ENCODE peak calls at places on chromosomes 11 and 22, in six cellular contexts. I, O, X, D, Z and P are unnamed samples.

GRCh38 chr11:58024601-58025091 is 965 bp downstream of the OR9Q1 start:
- DNase-seq in O (peak; percentile 59), D (no peak), I (no peak), X (peak; percentile 82), Z (no peak), P (no peak)

GRCh38 chr11:95565692-95566091 is 223.9 kb downstream of the FAM76B start:
- DNase-seq in I (no peak), Z (no peak), O (no peak), D (no peak), X (no peak), P (no peak)

GRCh38 chr11:112477929-112478317 is 217.3 kb upstream of the PLET1 start:
- DNase-seq in X (no peak), Z (no peak), D (no peak), O (no peak), I (no peak), P (no peak)

GRCh38 chr11:22065472-22065871 is 127.4 kb upstream of the ANO5 start:
- DNase-seq in Z (no peak), D (no peak), I (no peak), X (no peak), O (no peak), P (no peak)

GRCh38 chr11:122559734-122560382 is 95.7 kb upstream of the UBASH3B start:
- DNase-seq in X (no peak), D (peak; percentile 4), I (peak; percentile 90), Z (no peak), O (no peak), P (no peak)

GRCh38 chr22:18057568-18058209 is 20.1 kb upstream of the PEX26 start:
- DNase-seq in O (peak; percentile 100), I (peak; percentile 85), Z (peak; percentile 75), X (no peak), D (peak; percentile 69), P (peak; percentile 77)

GRCh38 chr11:61974766-61975631 is 7.6 kb upstream of the FTH1 start:
- DNase-seq in D (no peak), X (no peak), Z (no peak), I (peak; percentile 39), O (peak; percentile 46), P (no peak)

GRCh38 chr22:47634342-47634741 is 871.9 kb downstream of the TBC1D22A start:
- DNase-seq in O (no peak), I (no peak), D (no peak), X (no peak), Z (no peak), P (no peak)

GRCh38 chr22:46040471-46041465 is 63.8 kb upstream of the WNT7B start:
- DNase-seq in I (no peak), O (no peak), X (peak; percentile 10), Z (no peak), D (no peak), P (no peak)

GRCh38 chr11:36304349-36304748 is 8.3 kb downstream of the PRR5L start:
- DNase-seq in I (no peak), D (no peak), Z (no peak), O (no peak), X (no peak), P (no peak)

GRCh38 chr11:128179512-128179911 is 407.8 kb downstream of the ETS1 start:
- DNase-seq in O (no peak), Z (no peak), X (no peak), D (no peak), I (no peak), P (no peak)

GRCh38 chr22:50039669-50040458 is 18.2 kb downstream of the TTLL8 start:
- DNase-seq in X (no peak), D (no peak), I (no peak), O (no peak), Z (no peak), P (no peak)

GRCh38 chr22:21445437-21446127 is 21.6 kb upstream of the TMEM191C start:
- DNase-seq in I (no peak), X (no peak), Z (no peak), D (no peak), O (no peak), P (no peak)

GRCh38 chr11:46117842-46118241 is 3.4 kb downstream of the PHF21A start:
- DNase-seq in Z (no peak), I (no peak), X (no peak), O (no peak), D (peak; percentile 33), P (no peak)

GRCh38 chr11:33912405-33913361 is 20.8 kb upstream of the LMO2 start:
- DNase-seq in O (peak; percentile 95), D (peak; percentile 77), I (peak; percentile 66), Z (peak; percentile 67), X (no peak), P (peak; percentile 66)

GRCh38 chr11:26801601-26802000 is 79.7 kb upstream of the SLC5A12 start:
- DNase-seq in Z (no peak), O (no peak), I (no peak), X (no peak), D (no peak), P (no peak)

GRCh38 chr22:33772793-33773192 is 147.5 kb downstream of the LARGE1 start:
- DNase-seq in D (no peak), Z (no peak), I (no peak), X (no peak), O (no peak), P (no peak)

GRCh38 chr11:115488945-115489344 is 15.3 kb downstream of the CADM1 start:
- DNase-seq in X (no peak), I (peak; percentile 87), Z (no peak), D (no peak), O (peak; percentile 99), P (no peak)

GRCh38 chr11:68447015-68447801 is 13.3 kb upstream of the PPP6R3 start:
- DNase-seq in I (peak; percentile 75), X (peak; percentile 78), O (peak; percentile 36), Z (peak; percentile 90), D (peak; percentile 84), P (peak; percentile 93)

GRCh38 chr11:78060533-78060932 is 3.1 kb upstream of the THRSP start:
- DNase-seq in X (no peak), O (no peak), I (no peak), Z (no peak), D (no peak), P (no peak)

GRCh38 chr11:103396237-103396636 is 287.0 kb downstream of the DYNC2H1 start:
- DNase-seq in Z (no peak), O (peak; percentile 27), I (no peak), D (no peak), X (no peak), P (no peak)

GRCh38 chr11:27423125-27423524 is 49.5 kb downstream of the LGR4 start:
- DNase-seq in Z (no peak), I (peak; percentile 66), O (peak; percentile 63), X (peak; percentile 50), D (no peak), P (no peak)

GRCh38 chr11:74084796-74085541 is 76.1 kb upstream of the UCP3 start:
- DNase-seq in D (no peak), I (no peak), X (no peak), O (peak; percentile 71), Z (no peak), P (no peak)
- TF ChIP-seq CTCF in D (no peak), I (no peak), X (no peak), O (no peak), Z (no peak), P (no peak)

GRCh38 chr22:29600846-29601245 is 2.6 kb upstream of the NF2 start:
- DNase-seq in I (no peak), O (no peak), X (no peak), D (no peak), Z (no peak), P (no peak)

GRCh38 chr22:29593923-29594322 is 9.5 kb upstream of the NF2 start:
- DNase-seq in D (no peak), I (no peak), X (no peak), O (no peak), Z (no peak), P (no peak)

DNA sequence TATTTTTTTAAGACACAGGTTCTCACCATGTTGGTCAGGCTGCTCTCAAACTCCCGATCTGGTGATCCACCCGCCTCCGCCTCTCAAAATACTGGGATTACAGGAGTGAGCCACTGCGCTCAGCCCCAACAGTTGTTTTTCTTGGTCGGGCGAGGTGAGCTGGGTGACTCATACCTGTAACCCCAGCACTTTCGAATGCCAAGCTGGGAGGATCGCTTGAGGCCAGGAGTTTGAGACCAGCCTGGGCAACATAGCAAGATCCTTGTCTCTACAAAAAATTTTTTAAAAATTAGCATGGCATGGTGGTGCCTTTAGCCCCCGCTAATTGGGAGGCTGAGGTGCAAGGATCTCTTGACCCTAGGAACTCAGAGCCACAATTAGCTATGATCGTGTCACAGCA is 7.0 kb upstream of the NF2 start:
- DNase-seq in Z (no peak), X (no peak), I (no peak), O (no peak), D (no peak), P (no peak)
- TF ChIP-seq CTCF in Z (no peak), X (no peak), I (no peak), O (no peak), D (no peak), P (no peak)

DNA sequence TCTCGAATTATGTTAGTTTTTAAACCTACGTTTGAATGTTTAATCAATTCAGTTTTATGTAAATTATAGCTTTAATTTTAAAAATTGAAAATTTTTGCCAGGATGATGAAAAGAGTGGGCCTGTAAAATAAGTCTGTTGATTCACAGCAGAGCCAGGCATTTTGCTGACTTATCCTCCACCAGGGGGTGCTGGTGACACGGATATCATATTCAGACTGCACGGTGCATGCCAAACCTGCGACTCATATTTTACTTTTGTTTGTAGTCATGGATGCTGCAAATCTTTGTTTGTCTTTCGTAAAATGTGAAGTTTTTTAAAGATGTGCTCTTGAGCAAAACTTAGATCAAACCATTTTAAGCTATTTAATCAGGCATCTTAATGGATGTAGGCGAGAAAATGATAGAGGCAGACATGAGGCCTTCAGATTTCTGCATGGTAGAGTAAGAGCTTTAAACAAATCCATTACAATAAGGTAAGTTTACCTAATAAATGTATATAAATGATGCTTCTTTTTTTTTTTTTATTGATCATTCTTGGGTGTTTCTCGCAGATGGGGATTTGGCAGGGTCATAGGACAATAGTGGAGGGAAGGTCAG is 3.6 kb upstream of the OR8B3 start:
- DNase-seq in D (peak; percentile 68), Z (peak; percentile 57), O (peak; percentile 77), I (peak; percentile 70), X (peak; percentile 16), P (peak; percentile 67)
- TF ChIP-seq CTCF in D (peak; percentile 73), Z (peak; percentile 59), O (peak; percentile 86), I (peak; percentile 63), X (peak; percentile 67), P (peak; percentile 79)

GRCh38 chr11:119307974-119308373 is 9.0 kb downstream of the MCAM start:
- DNase-seq in D (no peak), O (no peak), Z (no peak), X (no peak), I (no peak), P (no peak)

GRCh38 chr11:119309411-119309810 is 7.5 kb downstream of the MCAM start:
- DNase-seq in O (no peak), I (no peak), X (no peak), D (no peak), Z (no peak), P (no peak)

GRCh38 chr11:119305556-119306372 is 11.2 kb downstream of the MCAM start:
- DNase-seq in Z (no peak), O (no peak), D (no peak), I (no peak), X (no peak), P (no peak)

GRCh38 chr11:119306373-119306890 is 10.5 kb downstream of the MCAM start:
- DNase-seq in X (no peak), Z (no peak), I (no peak), D (no peak), O (peak; percentile 15), P (no peak)

DNA sequence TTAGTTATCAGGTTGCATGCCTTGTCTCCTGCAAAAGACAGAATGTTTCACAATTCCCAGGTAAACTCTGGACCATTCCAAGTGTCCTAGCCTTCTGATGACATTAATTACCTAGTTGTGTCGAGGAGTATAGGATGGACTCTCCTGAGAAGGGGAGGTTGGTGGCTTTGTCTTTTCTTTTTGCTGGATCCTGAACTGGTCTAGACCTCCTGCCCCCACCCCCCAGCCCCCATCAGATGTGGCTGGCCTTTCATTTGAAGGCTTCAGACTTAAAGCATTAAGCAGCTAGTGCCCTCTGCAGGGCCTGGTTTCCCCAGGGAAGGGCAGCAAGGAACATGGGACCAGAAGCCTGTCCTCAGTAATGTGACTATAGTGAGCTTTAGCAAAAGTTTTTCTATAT is 9.7 kb downstream of the MCAM start:
- DNase-seq in Z (no peak), X (no peak), I (no peak), O (no peak), D (no peak), P (no peak)
- TF ChIP-seq CTCF in Z (peak; percentile 25), X (peak; percentile 27), I (no peak), O (peak; percentile 18), D (no peak), P (no peak)